ENCODE peak calls at places on chromosome 15, in four cellular contexts. B is IMR-90, R is H9, O is H1. I is an unnamed sample. For H3K27me3, the result is how much of the 10 kb centered on the place peaks cover.

GRCh38 chr15:72358532-72359180 is 17.2 kb downstream of the HEXA start:
- DNase-seq in R (no peak), O (no peak), B (peak), I (no peak)

GRCh38 chr15:58393196-58393790 is 38.5 kb upstream of the LIPC start:
- DNase-seq in R (no peak), O (no peak), B (peak), I (no peak)

GRCh38 chr15:28911295-28911979 is 25.7 kb downstream of the APBA2 start:
- DNase-seq in O (no peak), B (no peak), R (no peak), I (no peak)

GRCh38 chr15:97995881-97996603 is 35.5 kb downstream of the ARRDC4 start:
- DNase-seq in R (peak), O (no peak), B (no peak), I (peak)

GRCh38 chr15:45451265-45451664 is 71.3 kb downstream of the SLC30A4 start:
- DNase-seq in R (no peak), B (no peak), O (no peak), I (no peak)

GRCh38 chr15:78072080-78072892 is 5.2 kb downstream of the TBC1D2B start:
- DNase-seq in R (no peak), B (peak), O (no peak), I (no peak)

GRCh38 chr15:78061963-78062427 is 15.5 kb downstream of the TBC1D2B start:
- DNase-seq in R (no peak), O (no peak), B (peak), I (peak)

GRCh38 chr15:83809345-83809744 is 155.4 kb downstream of the ADAMTSL3 start:
- DNase-seq in B (no peak), R (no peak), O (no peak), I (no peak)

GRCh38 chr15:24819680-24820079 is 135.1 kb upstream of the SNRPN start:
- DNase-seq in R (no peak), O (peak), B (no peak), I (no peak)

GRCh38 chr15:42729409-42729808 is 7.5 kb downstream of the CDAN1 start:
- DNase-seq in B (no peak), O (no peak), R (no peak), I (no peak)

GRCh38 chr15:101126618-101127502 is 125.0 kb downstream of the CHSY1 start:
- DNase-seq in R (no peak), O (no peak), B (peak), I (peak)

GRCh38 chr15:57668074-57668473 is 38.4 kb upstream of the POLR2M start:
- DNase-seq in R (no peak), B (no peak), O (no peak), I (no peak)

GRCh38 chr15:70775160-70775559 is 11.8 kb upstream of the UACA start:
- DNase-seq in B (peak), R (no peak), O (no peak), I (no peak)

GRCh38 chr15:93929375-93930094 is 301.8 kb upstream of the MCTP2 start:
- DNase-seq in R (peak), B (peak), O (peak), I (peak)

GRCh38 chr15:57551717-57552677 is 39.7 kb upstream of the MYZAP start:
- DNase-seq in B (peak), R (peak), O (peak), I (peak)

GRCh38 chr15:29888651-29889050 is 66.4 kb upstream of the TJP1 start:
- DNase-seq in R (no peak), B (peak), O (no peak), I (peak)

GRCh38 chr15:60379466-60380274 is 18.1 kb downstream of the ANXA2 start:
- DNase-seq in B (peak), R (no peak), O (no peak), I (peak)

GRCh38 chr15:51493892-51494291 is 128.7 kb downstream of the DMXL2 start:
- DNase-seq in R (no peak), B (peak), O (no peak), I (no peak)

GRCh38 chr15:89628791-89629715 is 26.2 kb downstream of the KIF7 start:
- DNase-seq in O (no peak), B (no peak), R (no peak), I (no peak)

GRCh38 chr15:28125673-28126651 is 26.8 kb upstream of the OCA2 start:
- DNase-seq in B (peak), O (no peak), R (no peak), I (peak)

GRCh38 chr15:57827021-57827420 is 120.5 kb downstream of the POLR2M start:
- DNase-seq in O (no peak), R (no peak), B (no peak), I (no peak)

GRCh38 chr15:41961803-41962202 is 10.6 kb downstream of the EHD4 start:
- DNase-seq in R (no peak), O (no peak), B (no peak), I (no peak)

GRCh38 chr15:71261934-71262333 is 146.7 kb downstream of the THSD4 start:
- DNase-seq in O (no peak), R (no peak), B (no peak), I (no peak)

DNA sequence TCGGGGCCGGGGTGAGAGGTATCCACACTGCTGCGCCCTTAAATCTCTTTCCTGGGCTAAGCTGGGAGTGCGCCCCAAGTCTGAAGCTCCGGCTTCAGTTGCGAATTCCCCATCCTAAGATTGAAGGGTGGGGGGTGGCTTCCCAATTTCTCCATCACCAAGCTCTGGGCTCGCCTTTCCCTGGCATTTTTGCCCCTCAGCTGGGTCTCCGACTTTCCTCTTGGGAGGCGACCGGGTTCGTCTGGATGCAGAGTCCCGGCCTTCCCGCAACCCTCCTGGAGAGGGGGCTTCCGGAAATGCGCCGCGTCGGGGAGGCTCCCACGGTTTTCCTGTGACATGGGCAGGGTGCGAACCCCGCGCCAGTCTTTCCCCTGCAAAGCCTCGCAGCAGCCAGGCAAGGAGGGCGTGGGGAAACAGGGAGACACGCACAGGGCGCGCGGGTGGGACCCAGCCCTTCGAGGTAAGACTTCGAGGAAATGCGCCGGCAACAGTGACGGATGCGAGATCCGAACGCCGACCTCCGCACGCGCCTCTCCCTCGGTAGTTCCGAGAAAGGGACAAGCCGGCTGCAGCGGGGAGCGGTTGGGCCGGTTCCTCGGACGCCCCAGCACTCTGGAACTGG is 426 bp upstream of the HCN4 start:
- DNase-seq in R (no peak), O (no peak), B (no peak), I (no peak)
- H4K5ac ChIP-seq in R (no peak), O (no peak), B (no peak), I (no peak)

DNA sequence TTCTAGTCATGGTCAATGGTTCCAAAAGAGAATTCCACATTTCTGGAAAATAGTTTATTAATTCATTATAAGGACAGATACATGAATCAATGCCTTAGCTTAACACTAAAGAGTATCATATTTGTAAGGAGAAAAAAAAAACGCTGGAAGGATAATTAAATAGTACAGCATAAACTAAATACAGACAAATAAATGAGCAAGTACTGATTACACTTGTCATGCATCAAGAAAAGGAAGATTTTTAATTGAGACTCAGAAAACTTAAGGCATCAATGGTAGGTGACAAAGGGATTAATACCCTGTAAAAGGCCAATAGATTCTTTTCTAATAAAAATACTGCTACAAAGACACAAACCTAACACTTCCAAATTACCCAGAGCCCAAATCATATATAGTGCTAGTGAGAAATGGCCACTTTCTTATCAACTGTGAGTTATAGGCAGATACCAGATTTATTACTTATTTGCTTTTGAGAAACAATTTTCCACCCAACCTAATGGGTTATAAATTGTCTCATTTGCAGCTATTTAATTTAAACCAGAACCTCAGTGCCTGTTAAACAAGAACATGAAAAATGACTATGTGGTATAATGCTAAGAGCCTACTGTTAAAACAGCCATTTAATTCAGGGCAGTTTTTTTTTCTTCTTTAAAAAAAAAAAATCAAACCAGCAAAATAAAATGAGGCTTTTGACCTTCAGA is 3.8 kb upstream of the IGDCC3 start:
- DNase-seq in B (no peak), O (no peak), R (no peak), I (no peak)
- H3K27me3 ChIP-seq in B (under half), O (under half), R (under half), I (under half)

DNA sequence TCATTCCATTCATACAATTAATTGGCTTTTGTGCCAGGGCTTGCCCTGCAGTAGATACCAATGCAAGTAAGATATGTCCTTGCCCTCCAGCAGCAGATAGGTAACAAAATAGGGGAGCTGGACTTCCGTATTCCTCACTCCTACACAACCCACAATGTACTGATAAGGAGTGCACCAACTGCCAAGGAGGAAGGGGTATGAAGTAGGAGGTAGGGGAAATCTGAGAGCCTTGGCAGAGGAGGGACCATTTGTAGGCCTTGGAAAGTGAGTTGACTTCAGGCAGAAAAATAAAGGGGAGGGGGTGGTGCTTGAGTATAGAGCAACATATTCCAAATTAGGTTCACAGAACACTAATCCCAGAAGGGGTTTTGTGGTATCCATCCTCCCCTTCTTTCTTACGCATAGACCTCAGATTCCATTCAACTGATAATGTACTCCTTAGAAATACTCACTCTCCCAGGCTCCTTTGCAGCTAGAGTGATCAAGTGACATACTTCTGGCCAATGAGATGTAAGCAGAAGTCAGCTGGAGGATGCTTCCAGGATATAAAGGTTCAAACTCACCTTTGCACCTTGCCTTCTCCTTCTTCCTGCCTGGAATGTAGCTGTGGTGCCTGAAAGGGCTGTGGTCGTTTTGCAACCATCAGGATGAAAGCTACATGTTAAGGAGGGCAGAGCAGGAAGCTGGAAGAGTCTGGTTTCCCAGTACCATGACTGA is 127.1 kb upstream of the SMAD3 start:
- DNase-seq in B (no peak), O (no peak), R (no peak), I (no peak)
- H4K5ac ChIP-seq in B (no peak), O (no peak), R (no peak), I (no peak)

GRCh38 chr15:91919014-91919534 is 65.6 kb downstream of the SLCO3A1 start:
- DNase-seq in O (no peak), R (no peak), B (no peak), I (no peak)

GRCh38 chr15:91917991-91918390 is 64.5 kb downstream of the SLCO3A1 start:
- DNase-seq in B (no peak), O (no peak), R (no peak), I (no peak)

GRCh38 chr15:91912336-91912735 is 58.8 kb downstream of the SLCO3A1 start:
- DNase-seq in B (no peak), R (no peak), O (no peak), I (no peak)

GRCh38 chr15:91916051-91916450 is 62.5 kb downstream of the SLCO3A1 start:
- DNase-seq in O (no peak), R (no peak), B (no peak), I (no peak)

GRCh38 chr15:91915576-91915975 is 62.1 kb downstream of the SLCO3A1 start:
- DNase-seq in B (no peak), R (no peak), O (no peak), I (no peak)
- H3K27me3 ChIP-seq in B (under half), R (under half), O (under half), I (under half)

GRCh38 chr15:80259942-80260510 is 8.0 kb upstream of the CTXND1 start:
- DNase-seq in R (no peak), B (no peak), O (no peak), I (no peak)
- H4K5ac ChIP-seq in R (no peak), B (no peak), O (no peak), I (no peak)

GRCh38 chr15:33309602-33310276 is 1.0 kb upstream of the RYR3 start:
- DNase-seq in O (no peak), B (no peak), R (peak), I (peak)
- H3K27me3 ChIP-seq in O (under half), B (under half), R (under half), I (under half)

I was measured in mesendoderm.